ENCODE peak calls at places on chromosomes 4 and X, in seven cellular contexts. R is activated CD4-positive, alpha-beta T cell treated with anti-CD3 and anti-CD28 coated beads, Interleukin-2, amount 50 U/mL, for 1 hour; U is AML-193; E is memory B cell; Z is WTC11; C is stimulated activated CD8-positive, alpha-beta memory T cell treated with anti-CD3 and anti-CD28 coated beads, Interleukin-7, amount 100 ng/mL, for 1 hour; X is activated T-helper 1 cell treated with anti-CD3 and anti-CD28 coated beads, Interleukin-12 subunit alpha, Interleukin-12 subunit beta, Interleukin-2, Interleukin-4 antibody, amounts not matched to agents 30 ng/mL and 10 ng/mL and 1 ng/mL, durations not matched to agents 14 hours and 24 hours and 36 hours. M is an unnamed sample.
A peak's percentile ranks its signal among the peaks of the same experiment; 100 is the strongest.

GRCh38 chr4:154658680-154659402 is 46.4 kb upstream of the FGG start:
- DNase-seq in C (no peak), U (no peak), Z (no peak), R (no peak), E (no peak), X (no peak), M (no peak)

GRCh38 chr4:18666322-18666721 is 644.8 kb upstream of the LCORL start:
- DNase-seq in R (no peak), X (no peak), U (no peak), Z (no peak), E (no peak), C (no peak), M (no peak)

GRCh38 chrX:17187301-17187836 is 187.6 kb upstream of the NHS start:
- DNase-seq in Z (no peak), C (no peak), U (no peak), R (no peak), X (no peak), E (no peak), M (no peak)

GRCh38 chr4:61540944-61541343 is 340.8 kb downstream of the ADGRL3 start:
- DNase-seq in C (no peak), U (no peak), E (no peak), Z (no peak), X (no peak), R (no peak), M (no peak)

GRCh38 chrX:20382518-20383291 is 116.0 kb upstream of the RPS6KA3 start:
- DNase-seq in R (no peak), E (no peak), X (no peak), Z (no peak), U (no peak), C (no peak), M (no peak)

GRCh38 chrX:18348047-18348446 is 6.4 kb downstream of the SCML2 start:
- DNase-seq in Z (no peak), X (no peak), E (no peak), U (no peak), C (no peak), R (no peak), M (no peak)

GRCh38 chr4:89949782-89950387 is 55.2 kb downstream of the MMRN1 start:
- DNase-seq in R (no peak), C (no peak), U (peak; percentile 20), Z (no peak), X (no peak), E (no peak), M (no peak)

GRCh38 chrX:39152106-39152649 is 350.9 kb downstream of the MID1IP1 start:
- DNase-seq in E (peak; percentile 45), U (no peak), C (no peak), X (no peak), Z (peak; percentile 77), R (peak; percentile 30), M (no peak)

GRCh38 chr4:165433529-165433928 is 54.7 kb downstream of the CPE start:
- DNase-seq in X (no peak), U (no peak), Z (no peak), R (no peak), E (no peak), C (no peak), M (no peak)

GRCh38 chr4:8296491-8296890 is 26.9 kb downstream of the HTRA3 start:
- DNase-seq in Z (no peak), C (no peak), R (no peak), X (no peak), U (no peak), E (no peak), M (no peak)

GRCh38 chrX:77937291-77937690 is 26.8 kb downstream of the ATP7A start:
- DNase-seq in E (no peak), X (no peak), R (no peak), C (no peak), U (no peak), Z (no peak), M (no peak)

GRCh38 chr4:113499696-113500095 is 261.8 kb downstream of the CAMK2D start:
- DNase-seq in U (no peak), R (no peak), Z (no peak), E (no peak), C (no peak), X (no peak), M (no peak)

GRCh38 chr4:43458293-43458692 is 565.8 kb downstream of the GRXCR1 start:
- DNase-seq in Z (no peak), R (no peak), C (no peak), E (no peak), X (no peak), U (no peak), M (no peak)

GRCh38 chrX:96837808-96838207 is 45.9 kb upstream of the RPA4 start:
- DNase-seq in X (no peak), E (no peak), Z (no peak), C (no peak), U (no peak), R (no peak), M (no peak)

GRCh38 chr4:39324897-39325613 is 41.1 kb downstream of the RFC1 start:
- DNase-seq in E (no peak), R (no peak), U (no peak), Z (no peak), C (no peak), X (no peak), M (no peak)

GRCh38 chrX:24498181-24498580 is 33.1 kb downstream of the PDK3 start:
- DNase-seq in E (no peak), Z (no peak), R (peak; percentile 34), X (no peak), U (no peak), C (no peak), M (no peak)

GRCh38 chr4:13483142-13484044 is 747 bp downstream of the RAB28 start:
- DNase-seq in U (peak; percentile 42), Z (peak; percentile 50), E (no peak), R (peak; percentile 7), C (no peak), X (peak; percentile 5), M (no peak)

GRCh38 chr4:7985891-7986441 is 46.3 kb upstream of the AFAP1 start:
- DNase-seq in E (no peak), X (no peak), C (no peak), U (no peak), Z (no peak), R (no peak), M (no peak)

GRCh38 chr4:5203925-5204324 is 152.6 kb downstream of the STK32B start:
- DNase-seq in E (no peak), R (no peak), X (no peak), Z (no peak), U (no peak), C (no peak), M (no peak)

GRCh38 chr4:164442167-164442566 is 311.8 kb upstream of the SMIM31 start:
- DNase-seq in C (no peak), U (no peak), Z (no peak), E (no peak), R (no peak), X (no peak), M (no peak)

GRCh38 chrX:17750436-17750835 is 13.1 kb downstream of the SCML1 start:
- DNase-seq in E (no peak), X (no peak), Z (no peak), R (no peak), U (no peak), C (no peak), M (no peak)

GRCh38 chrX:103254171-103254824 is 657 bp downstream of the TCEAL8 start:
- DNase-seq in Z (peak; percentile 82), E (no peak), U (no peak), X (peak; percentile 30), R (peak; percentile 2), C (no peak), M (no peak)

GRCh38 chr4:145618210-145618911 is 824 bp upstream of the MMAA start:
- DNase-seq in C (no peak), Z (no peak), X (no peak), U (peak; percentile 24), R (peak; percentile 9), E (no peak), M (no peak)

GRCh38 chr4:104394409-104394813 is 100.3 kb downstream of the CXXC4 start:
- DNase-seq in Z (no peak), R (no peak), U (no peak), C (no peak), X (no peak), E (no peak), M (no peak)

GRCh38 chr4:117324851-117325491 is 239.6 kb upstream of the TRAM1L1 start:
- DNase-seq in R (no peak), X (no peak), Z (no peak), C (no peak), E (no peak), U (no peak), M (no peak)

GRCh38 chr4:186150926-186151325 is 40.4 kb upstream of the CYP4V2 start:
- DNase-seq in X (no peak), Z (no peak), E (no peak), C (no peak), U (no peak), R (no peak), M (no peak)

GRCh38 chr4:24551492-24552330 is 32.6 kb downstream of the DHX15 start:
- DNase-seq in E (no peak), C (no peak), Z (no peak), R (no peak), X (no peak), U (peak; percentile 22), M (no peak)

GRCh38 chrX:129721414-129721813 is 17.4 kb upstream of the XPNPEP2 start:
- DNase-seq in R (no peak), E (no peak), C (no peak), X (no peak), Z (no peak), U (no peak), M (no peak)

GRCh38 chr4:20026456-20026855 is 225.2 kb upstream of the SLIT2 start:
- DNase-seq in X (no peak), C (no peak), Z (no peak), R (no peak), E (no peak), U (no peak), M (no peak)

GRCh38 chr4:10773010-10773409 is 88.4 kb upstream of the CLNK start:
- DNase-seq in X (no peak), E (no peak), Z (no peak), U (no peak), C (no peak), R (no peak), M (no peak)

GRCh38 chrX:19514791-19515614 is at the start of gene MAP3K15:
- DNase-seq in E (peak; percentile 12), X (no peak), C (no peak), U (peak; percentile 4), R (no peak), Z (peak; percentile 46), M (no peak)

GRCh38 chr4:52263612-52264011 is 212.5 kb downstream of the SPATA18 start:
- DNase-seq in E (no peak), Z (no peak), C (no peak), R (no peak), X (no peak), U (no peak), M (no peak)

GRCh38 chrX:108399427-108400165 is 38.6 kb downstream of the COL4A6 start:
- DNase-seq in E (no peak), X (no peak), Z (no peak), U (no peak), R (no peak), C (no peak), M (no peak)

GRCh38 chrX:68286980-68287379 is 146.3 kb downstream of the OPHN1 start:
- DNase-seq in C (no peak), X (no peak), E (no peak), R (no peak), U (no peak), Z (no peak), M (no peak)

M was measured in GF-D8.